ENCODE peak calls at places on chromosomes 12 and 14, in eight cellular contexts. One of them, this sample, is unnamed.

GRCh38 chr12:53659609-53660008 is 16.3 kb downstream of the ATP5MC2 start:
- DNase-seq in cardiac muscle cell: no peak
- DNase-seq in GM23248: no peak
- DNase-seq in CD4-positive, CD25-positive, alpha-beta regulatory T cell: no peak
- DNase-seq in CD8-positive, alpha-beta T cell: no peak
- DNase-seq in gastrocnemius medialis: no peak
- DNase-seq in effector memory CD4-positive, alpha-beta T cell: no peak
- DNase-seq in PC-3: no peak
- DNase-seq in this sample: no peak

GRCh38 chr12:40158592-40159111 is 52.8 kb upstream of the SLC2A13 start:
- DNase-seq in cardiac muscle cell: no peak
- DNase-seq in GM23248: no peak
- DNase-seq in CD4-positive, CD25-positive, alpha-beta regulatory T cell: no peak
- DNase-seq in CD8-positive, alpha-beta T cell: no peak
- DNase-seq in gastrocnemius medialis: peak; percentile 16
- DNase-seq in effector memory CD4-positive, alpha-beta T cell: no peak
- DNase-seq in PC-3: no peak
- DNase-seq in this sample: no peak

GRCh38 chr14:57939084-57939483 is 73.2 kb upstream of the SLC35F4 start:
- DNase-seq in cardiac muscle cell: no peak
- DNase-seq in GM23248: no peak
- DNase-seq in CD4-positive, CD25-positive, alpha-beta regulatory T cell: no peak
- DNase-seq in CD8-positive, alpha-beta T cell: no peak
- DNase-seq in gastrocnemius medialis: no peak
- DNase-seq in effector memory CD4-positive, alpha-beta T cell: no peak
- DNase-seq in PC-3: no peak
- DNase-seq in this sample: no peak

GRCh38 chr12:31318870-31319269 is 7.1 kb downstream of the SINHCAF start:
- DNase-seq in cardiac muscle cell: no peak
- DNase-seq in GM23248: no peak
- DNase-seq in CD4-positive, CD25-positive, alpha-beta regulatory T cell: no peak
- DNase-seq in CD8-positive, alpha-beta T cell: no peak
- DNase-seq in gastrocnemius medialis: no peak
- DNase-seq in effector memory CD4-positive, alpha-beta T cell: no peak
- DNase-seq in PC-3: no peak
- DNase-seq in this sample: no peak

GRCh38 chr12:64099430-64099829 is 122.7 kb downstream of the KICS2 start:
- DNase-seq in cardiac muscle cell: no peak
- DNase-seq in GM23248: peak; percentile 92
- DNase-seq in CD4-positive, CD25-positive, alpha-beta regulatory T cell: no peak
- DNase-seq in CD8-positive, alpha-beta T cell: no peak
- DNase-seq in gastrocnemius medialis: no peak
- DNase-seq in effector memory CD4-positive, alpha-beta T cell: no peak
- DNase-seq in PC-3: peak; percentile 93
- DNase-seq in this sample: no peak

GRCh38 chr12:40634431-40635131 is 57.7 kb upstream of the CNTN1 start:
- DNase-seq in cardiac muscle cell: no peak
- DNase-seq in GM23248: no peak
- DNase-seq in CD4-positive, CD25-positive, alpha-beta regulatory T cell: no peak
- DNase-seq in CD8-positive, alpha-beta T cell: no peak
- DNase-seq in gastrocnemius medialis: no peak
- DNase-seq in effector memory CD4-positive, alpha-beta T cell: no peak
- DNase-seq in PC-3: no peak
- DNase-seq in this sample: no peak

GRCh38 chr12:113837059-113837458 is 129.1 kb downstream of the RBM19 start:
- DNase-seq in cardiac muscle cell: no peak
- DNase-seq in GM23248: peak; percentile 42
- DNase-seq in CD4-positive, CD25-positive, alpha-beta regulatory T cell: no peak
- DNase-seq in CD8-positive, alpha-beta T cell: no peak
- DNase-seq in gastrocnemius medialis: no peak
- DNase-seq in effector memory CD4-positive, alpha-beta T cell: no peak
- DNase-seq in PC-3: no peak
- DNase-seq in this sample: no peak

GRCh38 chr14:101328412-101329149 is 232.7 kb upstream of the DIO3 start:
- DNase-seq in cardiac muscle cell: no peak
- DNase-seq in GM23248: no peak
- DNase-seq in CD4-positive, CD25-positive, alpha-beta regulatory T cell: no peak
- DNase-seq in CD8-positive, alpha-beta T cell: no peak
- DNase-seq in gastrocnemius medialis: no peak
- DNase-seq in effector memory CD4-positive, alpha-beta T cell: no peak
- DNase-seq in PC-3: no peak
- DNase-seq in this sample: no peak

GRCh38 chr12:109860961-109861360 is 19.4 kb downstream of the GLTP start:
- DNase-seq in cardiac muscle cell: no peak
- DNase-seq in GM23248: no peak
- DNase-seq in CD4-positive, CD25-positive, alpha-beta regulatory T cell: no peak
- DNase-seq in CD8-positive, alpha-beta T cell: no peak
- DNase-seq in gastrocnemius medialis: no peak
- DNase-seq in effector memory CD4-positive, alpha-beta T cell: no peak
- DNase-seq in PC-3: no peak
- DNase-seq in this sample: no peak

GRCh38 chr12:109861689-109862314 is 18.5 kb downstream of the GLTP start:
- DNase-seq in cardiac muscle cell: no peak
- DNase-seq in GM23248: no peak
- DNase-seq in CD4-positive, CD25-positive, alpha-beta regulatory T cell: no peak
- DNase-seq in CD8-positive, alpha-beta T cell: no peak
- DNase-seq in gastrocnemius medialis: no peak
- DNase-seq in effector memory CD4-positive, alpha-beta T cell: no peak
- DNase-seq in PC-3: no peak
- DNase-seq in this sample: no peak

GRCh38 chr12:109868182-109869051 is 11.9 kb downstream of the GLTP start:
- DNase-seq in cardiac muscle cell: no peak
- DNase-seq in GM23248: no peak
- DNase-seq in CD4-positive, CD25-positive, alpha-beta regulatory T cell: no peak
- DNase-seq in CD8-positive, alpha-beta T cell: no peak
- DNase-seq in gastrocnemius medialis: no peak
- DNase-seq in effector memory CD4-positive, alpha-beta T cell: no peak
- DNase-seq in PC-3: no peak
- DNase-seq in this sample: no peak

GRCh38 chr12:109864916-109865315 is 15.4 kb downstream of the GLTP start:
- DNase-seq in cardiac muscle cell: no peak
- DNase-seq in GM23248: no peak
- DNase-seq in CD4-positive, CD25-positive, alpha-beta regulatory T cell: no peak
- DNase-seq in CD8-positive, alpha-beta T cell: no peak
- DNase-seq in gastrocnemius medialis: no peak
- DNase-seq in effector memory CD4-positive, alpha-beta T cell: no peak
- DNase-seq in PC-3: peak; percentile 72
- DNase-seq in this sample: no peak

DNA sequence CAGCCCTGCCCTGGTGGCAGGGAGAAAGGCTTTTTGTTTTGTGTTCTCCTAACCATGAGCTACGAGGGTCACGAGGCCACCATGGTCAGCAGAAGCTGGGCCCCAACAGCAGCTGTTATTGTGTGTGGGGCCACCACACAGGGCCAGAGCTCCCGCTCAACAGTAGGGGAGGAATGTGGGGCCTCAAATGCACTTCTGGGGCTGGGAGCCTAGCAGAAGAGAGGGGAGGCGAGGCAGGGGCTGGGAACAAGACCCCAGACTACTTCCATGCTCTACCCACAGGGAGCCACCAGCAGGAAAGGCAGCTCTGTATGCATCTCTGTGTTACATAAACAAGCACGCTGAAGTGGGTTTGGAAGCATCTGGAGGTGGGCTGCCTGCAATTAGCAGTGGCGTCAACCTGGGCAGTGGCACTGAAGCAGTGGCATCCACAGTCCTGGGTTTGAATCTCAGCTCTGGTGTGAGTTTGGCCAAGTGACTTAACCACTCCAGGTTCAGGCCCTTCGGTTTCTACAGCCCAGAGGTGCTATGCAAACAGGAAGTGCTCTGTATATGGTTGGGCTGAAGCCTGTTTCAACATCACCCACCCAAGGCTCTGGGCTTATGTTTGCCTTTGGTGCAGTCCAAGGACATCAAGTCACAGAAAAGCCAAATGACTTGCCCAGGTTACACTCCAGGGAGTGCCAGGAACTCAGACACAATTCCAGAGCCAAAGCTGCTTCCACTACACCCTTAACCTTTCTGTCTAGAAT is 16.2 kb downstream of the GLTP start:
- DNase-seq in cardiac muscle cell: no peak
- DNase-seq in GM23248: peak; percentile 35
- DNase-seq in CD4-positive, CD25-positive, alpha-beta regulatory T cell: no peak
- DNase-seq in CD8-positive, alpha-beta T cell: no peak
- DNase-seq in gastrocnemius medialis: no peak
- DNase-seq in effector memory CD4-positive, alpha-beta T cell: no peak
- DNase-seq in PC-3: peak; percentile 21
- DNase-seq in this sample: no peak
- H3K9me3 ChIP-seq in cardiac muscle cell: no peaks in the 10 kb centered on the region
- H3K9me3 ChIP-seq in GM23248: no peaks in the 10 kb centered on the region
- H3K9me3 ChIP-seq in CD4-positive, CD25-positive, alpha-beta regulatory T cell: no peaks in the 10 kb centered on the region
- H3K9me3 ChIP-seq in CD8-positive, alpha-beta T cell: no peaks in the 10 kb centered on the region
- H3K9me3 ChIP-seq in gastrocnemius medialis: no peaks in the 10 kb centered on the region
- H3K9me3 ChIP-seq in effector memory CD4-positive, alpha-beta T cell: no peaks in the 10 kb centered on the region
- H3K9me3 ChIP-seq in PC-3: no peaks in the 10 kb centered on the region
- H3K9me3 ChIP-seq in this sample: no peaks in the 10 kb centered on the region

GRCh38 chr12:62640910-62641448 is 174.4 kb downstream of the MON2 start:
- DNase-seq in cardiac muscle cell: no peak
- DNase-seq in GM23248: peak; percentile 77
- DNase-seq in CD4-positive, CD25-positive, alpha-beta regulatory T cell: no peak
- DNase-seq in CD8-positive, alpha-beta T cell: no peak
- DNase-seq in gastrocnemius medialis: no peak
- DNase-seq in effector memory CD4-positive, alpha-beta T cell: no peak
- DNase-seq in PC-3: peak; percentile 27
- DNase-seq in this sample: no peak

GRCh38 chr12:62632521-62632920 is 165.9 kb downstream of the MON2 start:
- DNase-seq in cardiac muscle cell: no peak
- DNase-seq in GM23248: peak; percentile 69
- DNase-seq in CD4-positive, CD25-positive, alpha-beta regulatory T cell: no peak
- DNase-seq in CD8-positive, alpha-beta T cell: no peak
- DNase-seq in gastrocnemius medialis: peak; percentile 12
- DNase-seq in effector memory CD4-positive, alpha-beta T cell: no peak
- DNase-seq in PC-3: no peak
- DNase-seq in this sample: no peak

GRCh38 chr12:62631531-62632520 is 165.2 kb downstream of the MON2 start:
- DNase-seq in cardiac muscle cell: peak; percentile 47
- DNase-seq in GM23248: peak; percentile 90
- DNase-seq in CD4-positive, CD25-positive, alpha-beta regulatory T cell: no peak
- DNase-seq in CD8-positive, alpha-beta T cell: no peak
- DNase-seq in gastrocnemius medialis: peak; percentile 18
- DNase-seq in effector memory CD4-positive, alpha-beta T cell: no peak
- DNase-seq in PC-3: no peak
- DNase-seq in this sample: no peak

GRCh38 chr12:62637679-62638078 is 171.1 kb downstream of the MON2 start:
- DNase-seq in cardiac muscle cell: no peak
- DNase-seq in GM23248: no peak
- DNase-seq in CD4-positive, CD25-positive, alpha-beta regulatory T cell: no peak
- DNase-seq in CD8-positive, alpha-beta T cell: no peak
- DNase-seq in gastrocnemius medialis: no peak
- DNase-seq in effector memory CD4-positive, alpha-beta T cell: no peak
- DNase-seq in PC-3: no peak
- DNase-seq in this sample: no peak

GRCh38 chr12:62635630-62636029 is 169.0 kb downstream of the MON2 start:
- DNase-seq in cardiac muscle cell: no peak
- DNase-seq in GM23248: no peak
- DNase-seq in CD4-positive, CD25-positive, alpha-beta regulatory T cell: no peak
- DNase-seq in CD8-positive, alpha-beta T cell: no peak
- DNase-seq in gastrocnemius medialis: no peak
- DNase-seq in effector memory CD4-positive, alpha-beta T cell: no peak
- DNase-seq in PC-3: no peak
- DNase-seq in this sample: no peak
- H3K27ac ChIP-seq in cardiac muscle cell: no peak overlapping the region
- H3K27ac ChIP-seq in GM23248: no peak overlapping the region
- H3K27ac ChIP-seq in CD4-positive, CD25-positive, alpha-beta regulatory T cell: no peak overlapping the region
- H3K27ac ChIP-seq in CD8-positive, alpha-beta T cell: no peak overlapping the region
- H3K27ac ChIP-seq in gastrocnemius medialis: no peak overlapping the region
- H3K27ac ChIP-seq in effector memory CD4-positive, alpha-beta T cell: no peak overlapping the region
- H3K27ac ChIP-seq in PC-3: no peak overlapping the region
- H3K27ac ChIP-seq in this sample: no peak overlapping the region

GRCh38 chr12:116189692-116190091 is 87.8 kb downstream of the MED13L start:
- DNase-seq in cardiac muscle cell: no peak
- DNase-seq in GM23248: no peak
- DNase-seq in CD4-positive, CD25-positive, alpha-beta regulatory T cell: no peak
- DNase-seq in CD8-positive, alpha-beta T cell: no peak
- DNase-seq in gastrocnemius medialis: no peak
- DNase-seq in effector memory CD4-positive, alpha-beta T cell: no peak
- DNase-seq in PC-3: no peak
- DNase-seq in this sample: no peak
- H3K9me3 ChIP-seq in cardiac muscle cell: no peaks in the 10 kb centered on the region
- H3K9me3 ChIP-seq in GM23248: no peaks in the 10 kb centered on the region
- H3K9me3 ChIP-seq in CD4-positive, CD25-positive, alpha-beta regulatory T cell: no peaks in the 10 kb centered on the region
- H3K9me3 ChIP-seq in CD8-positive, alpha-beta T cell: no peaks in the 10 kb centered on the region
- H3K9me3 ChIP-seq in gastrocnemius medialis: no peaks in the 10 kb centered on the region
- H3K9me3 ChIP-seq in effector memory CD4-positive, alpha-beta T cell: no peaks in the 10 kb centered on the region
- H3K9me3 ChIP-seq in PC-3: no peaks in the 10 kb centered on the region
- H3K9me3 ChIP-seq in this sample: no peaks in the 10 kb centered on the region

GRCh38 chr14:38042356-38042755 is 165.3 kb upstream of the SSTR1 start:
- DNase-seq in cardiac muscle cell: no peak
- DNase-seq in GM23248: peak; percentile 84
- DNase-seq in CD4-positive, CD25-positive, alpha-beta regulatory T cell: no peak
- DNase-seq in CD8-positive, alpha-beta T cell: no peak
- DNase-seq in gastrocnemius medialis: no peak
- DNase-seq in effector memory CD4-positive, alpha-beta T cell: no peak
- DNase-seq in PC-3: peak; percentile 77
- DNase-seq in this sample: no peak
- H3K27ac ChIP-seq in cardiac muscle cell: no peak overlapping the region
- H3K27ac ChIP-seq in GM23248: peak overlapping the region; percentile 42
- H3K27ac ChIP-seq in CD4-positive, CD25-positive, alpha-beta regulatory T cell: no peak overlapping the region
- H3K27ac ChIP-seq in CD8-positive, alpha-beta T cell: no peak overlapping the region
- H3K27ac ChIP-seq in gastrocnemius medialis: no peak overlapping the region
- H3K27ac ChIP-seq in effector memory CD4-positive, alpha-beta T cell: no peak overlapping the region
- H3K27ac ChIP-seq in PC-3: no peak overlapping the region
- H3K27ac ChIP-seq in this sample: no peak overlapping the region

DNA sequence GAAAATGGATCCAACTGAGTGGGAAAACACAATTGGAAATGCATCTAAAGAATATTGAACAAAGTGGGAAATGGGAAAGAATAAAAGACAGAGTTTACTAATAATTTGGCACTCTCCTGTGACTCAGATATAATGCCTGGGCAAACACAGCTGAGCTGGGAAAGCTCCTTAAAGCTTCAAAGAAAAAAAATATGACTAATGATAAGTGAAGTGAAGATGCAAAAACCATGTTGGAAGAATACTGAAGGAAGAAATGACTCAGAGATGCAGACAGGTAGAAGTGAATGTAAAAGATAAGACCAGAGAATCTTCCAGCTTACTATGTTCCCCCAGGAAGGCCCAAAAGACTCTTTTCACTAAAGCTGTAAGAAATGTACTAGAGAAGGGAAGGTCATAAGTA is 62.4 kb upstream of the FOXG1 start:
- DNase-seq in cardiac muscle cell: no peak
- DNase-seq in GM23248: no peak
- DNase-seq in CD4-positive, CD25-positive, alpha-beta regulatory T cell: no peak
- DNase-seq in CD8-positive, alpha-beta T cell: no peak
- DNase-seq in gastrocnemius medialis: no peak
- DNase-seq in effector memory CD4-positive, alpha-beta T cell: no peak
- DNase-seq in PC-3: peak; percentile 67
- DNase-seq in this sample: no peak
- H3K9me3 ChIP-seq in cardiac muscle cell: no peaks in the 10 kb centered on the region
- H3K9me3 ChIP-seq in GM23248: no peaks in the 10 kb centered on the region
- H3K9me3 ChIP-seq in CD4-positive, CD25-positive, alpha-beta regulatory T cell: no peaks in the 10 kb centered on the region
- H3K9me3 ChIP-seq in CD8-positive, alpha-beta T cell: no peaks in the 10 kb centered on the region
- H3K9me3 ChIP-seq in gastrocnemius medialis: no peaks in the 10 kb centered on the region
- H3K9me3 ChIP-seq in effector memory CD4-positive, alpha-beta T cell: no peaks in the 10 kb centered on the region
- H3K9me3 ChIP-seq in PC-3: no peaks in the 10 kb centered on the region
- H3K9me3 ChIP-seq in this sample: no peaks in the 10 kb centered on the region

GRCh38 chr12:110109837-110110535 is 14.2 kb upstream of the IFT81 start:
- DNase-seq in cardiac muscle cell: no peak
- DNase-seq in GM23248: no peak
- DNase-seq in CD4-positive, CD25-positive, alpha-beta regulatory T cell: no peak
- DNase-seq in CD8-positive, alpha-beta T cell: no peak
- DNase-seq in gastrocnemius medialis: no peak
- DNase-seq in effector memory CD4-positive, alpha-beta T cell: no peak
- DNase-seq in PC-3: no peak
- DNase-seq in this sample: no peak
- H3K27ac ChIP-seq in cardiac muscle cell: peak overlapping the region; percentile 99
- H3K27ac ChIP-seq in GM23248: peak overlapping the region; percentile 85
- H3K27ac ChIP-seq in CD4-positive, CD25-positive, alpha-beta regulatory T cell: no peak overlapping the region
- H3K27ac ChIP-seq in CD8-positive, alpha-beta T cell: no peak overlapping the region
- H3K27ac ChIP-seq in gastrocnemius medialis: peak overlapping the region; percentile 92
- H3K27ac ChIP-seq in effector memory CD4-positive, alpha-beta T cell: no peak overlapping the region
- H3K27ac ChIP-seq in PC-3: peak overlapping the region; percentile 93
- H3K27ac ChIP-seq in this sample: no peak overlapping the region